ENCODE peak calls at places on chromosomes 5 and 9, in four cellular contexts. E is nephron progenitor cell; R is CD4-positive, alpha-beta T cell; A is endodermal cell. F is an unnamed sample.

GRCh38 chr5:124456244-124456643 is 290.2 kb downstream of the ZNF608 start:
- DNase-seq in R (no peak), E (no peak), A (no peak), F (no peak)

GRCh38 chr5:54799645-54800044 is 185.7 kb downstream of the ESM1 start:
- DNase-seq in A (no peak), R (no peak), E (no peak), F (no peak)

GRCh38 chr5:123881791-123882244 is 369.8 kb downstream of the CSNK1G3 start:
- DNase-seq in E (no peak), R (no peak), A (no peak), F (peak; percentile 80)

GRCh38 chr9:130984476-130984875 is 24.5 kb upstream of the LAMC3 start:
- DNase-seq in A (no peak), E (no peak), R (no peak), F (no peak)

GRCh38 chr5:86797677-86798076 is 179.9 kb downstream of the COX7C start:
- DNase-seq in A (peak; percentile 61), E (no peak), R (no peak), F (no peak)

GRCh38 chr5:140041492-140042421 is 1.3 kb downstream of the NRG2 start:
- DNase-seq in E (peak; percentile 55), A (peak; percentile 66), R (peak; percentile 29), F (peak; percentile 69)

GRCh38 chr5:107887587-107887986 is 216.8 kb upstream of the EFNA5 start:
- DNase-seq in A (no peak), E (no peak), R (no peak), F (no peak)

GRCh38 chr5:149605998-149606721 is 24.9 kb downstream of the ARHGEF37 start:
- DNase-seq in E (no peak), A (no peak), R (no peak), F (peak; percentile 72)

GRCh38 chr5:135874461-135874860 is 21.2 kb downstream of the IL9 start:
- DNase-seq in R (no peak), A (no peak), E (no peak), F (no peak)

GRCh38 chr5:157976429-157976828 is 117.5 kb upstream of the CLINT1 start:
- DNase-seq in A (no peak), E (no peak), R (no peak), F (no peak)

GRCh38 chr9:30299126-30299780 is 2085.2 kb upstream of the ACO1 start:
- DNase-seq in E (no peak), R (no peak), A (no peak), F (no peak)

GRCh38 chr9:27212621-27213020 is 84.3 kb downstream of the EQTN start:
- DNase-seq in R (no peak), E (no peak), A (no peak), F (no peak)

GRCh38 chr9:117782931-117783788 is 79.0 kb downstream of the TLR4 start:
- DNase-seq in R (peak; percentile 55), E (peak; percentile 74), A (peak; percentile 92), F (peak; percentile 80)

GRCh38 chr5:170617519-170618218 is 113.8 kb downstream of the KCNIP1 start:
- DNase-seq in A (no peak), R (no peak), E (no peak), F (no peak)

GRCh38 chr9:128972956-128973355 is 25.5 kb downstream of the NUP188 start:
- DNase-seq in R (no peak), E (no peak), A (no peak), F (peak; percentile 81)

GRCh38 chr5:59103303-59103702 is 520.4 kb downstream of the RAB3C start:
- DNase-seq in E (no peak), A (no peak), R (no peak), F (no peak)

GRCh38 chr9:99336531-99336930 is 114.4 kb downstream of the SEC61B start:
- DNase-seq in R (no peak), A (no peak), E (no peak), F (no peak)

GRCh38 chr9:122386316-122386872 is 15.6 kb downstream of the PTGS1 start:
- DNase-seq in E (no peak), A (no peak), R (no peak), F (no peak)

GRCh38 chr9:136720251-136720886 is 8.0 kb downstream of the DIPK1B start:
- DNase-seq in E (peak; percentile 55), R (no peak), A (peak; percentile 63), F (peak; percentile 39)

GRCh38 chr9:2745560-2746380 is 28.5 kb downstream of the KCNV2 start:
- DNase-seq in A (no peak), E (peak; percentile 13), R (no peak), F (no peak)

GRCh38 chr9:20684865-20685696 is 1.0 kb downstream of the FOCAD start:
- DNase-seq in E (no peak), R (no peak), A (no peak), F (peak; percentile 82)

GRCh38 chr5:98296426-98296825 is 477.0 kb upstream of the RGMB start:
- DNase-seq in R (no peak), E (no peak), A (no peak), F (peak; percentile 44)

GRCh38 chr5:3656803-3657202 is 61.2 kb downstream of the IRX1 start:
- DNase-seq in A (peak; percentile 19), R (no peak), E (no peak), F (no peak)

GRCh38 chr5:53126514-53126913 is 17.0 kb upstream of the MOCS2 start:
- DNase-seq in E (no peak), A (no peak), R (no peak), F (peak; percentile 60)

GRCh38 chr5:137146402-137146889 is 352.7 kb downstream of the SPOCK1 start:
- DNase-seq in A (no peak), E (peak; percentile 31), R (no peak), F (peak; percentile 96)

GRCh38 chr9:105127863-105128220 is 116.6 kb upstream of the SLC44A1 start:
- DNase-seq in R (peak; percentile 43), E (no peak), A (no peak), F (no peak)

GRCh38 chr9:130946778-130947617 is 8.0 kb upstream of the FIBCD1 start:
- DNase-seq in A (no peak), R (no peak), E (no peak), F (no peak)

GRCh38 chr5:36147681-36148080 is 4.0 kb downstream of the LMBRD2 start:
- DNase-seq in R (no peak), E (no peak), A (no peak), F (no peak)

GRCh38 chr9:129806126-129806525 is 3.1 kb downstream of the TOR1B start:
- DNase-seq in A (no peak), R (no peak), E (no peak), F (no peak)

GRCh38 chr5:180823938-180824629 is 21.5 kb upstream of the MGAT1 start:
- DNase-seq in E (no peak), R (no peak), A (no peak), F (no peak)

GRCh38 chr9:26950521-26950920 is 3.5 kb upstream of the PLAA start:
- DNase-seq in R (no peak), A (no peak), E (no peak), F (no peak)

GRCh38 chr9:121267689-121268597 is at the start of gene GSN:
- DNase-seq in E (peak; percentile 88), A (peak; percentile 93), R (peak; percentile 55), F (peak; percentile 90)

GRCh38 chr9:76773051-76773450 is 8.8 kb downstream of the PCA3 start:
- DNase-seq in A (no peak), E (no peak), R (no peak), F (no peak)

GRCh38 chr9:125591245-125591644 is 115.8 kb downstream of the MAPKAP1 start:
- DNase-seq in A (no peak), E (no peak), R (no peak), F (no peak)

DNA sequence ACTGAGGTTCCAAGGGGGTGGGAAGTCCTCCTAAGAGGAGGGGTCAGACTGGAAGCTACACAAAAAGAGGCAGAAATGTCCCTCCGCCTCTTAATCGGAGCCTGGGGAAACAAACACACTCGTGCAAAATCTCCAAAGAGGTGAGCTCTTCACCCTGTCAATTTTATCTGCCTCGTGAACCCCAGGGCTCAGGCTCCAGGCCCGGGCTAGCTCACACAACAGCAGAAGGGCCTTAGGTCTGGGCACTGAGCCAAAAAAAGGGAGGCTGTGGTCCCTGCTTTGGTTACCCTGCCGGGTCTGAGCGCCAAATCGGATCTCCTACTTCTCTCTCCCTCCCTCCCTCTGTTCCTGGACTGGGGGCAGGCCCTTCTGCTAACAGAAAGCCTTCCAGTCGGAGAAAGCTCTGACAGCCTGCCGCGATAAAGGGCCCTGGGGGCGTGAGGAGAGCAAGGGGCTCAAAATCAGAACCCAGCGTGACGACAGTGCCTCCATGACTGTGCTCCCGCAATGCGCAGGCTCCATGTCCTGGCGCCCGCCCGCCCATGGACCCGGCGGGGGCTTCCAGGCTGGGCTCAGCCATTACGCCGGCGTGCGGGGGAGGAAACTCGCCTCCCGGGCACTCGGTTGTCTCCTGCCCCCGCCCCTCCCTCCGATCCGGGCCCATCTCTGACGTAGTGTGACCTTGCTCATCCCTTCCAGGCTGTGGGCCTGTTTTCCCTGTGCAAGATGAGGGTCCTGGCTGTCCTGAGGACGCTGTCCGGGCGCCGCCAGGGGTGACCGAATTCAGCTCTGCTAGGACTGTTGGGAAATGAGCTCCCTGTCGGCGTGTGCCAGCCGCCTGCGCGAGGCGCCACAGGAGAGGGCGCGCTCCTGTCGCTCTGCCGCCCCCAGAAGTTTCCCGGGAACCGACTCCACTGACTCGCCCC is 865 bp upstream of the SLC22A4 start:
- DNase-seq in A (peak; percentile 90), E (peak; percentile 88), R (peak; percentile 55), F (peak; percentile 93)
- TF ChIP-seq CTCF in A (peak; percentile 48), E (no peak), R (no peak), F (peak; percentile 15)

GRCh38 chr9:5976668-5977397 is 38.6 kb downstream of the RANBP6 start:
- DNase-seq in E (no peak), A (no peak), R (no peak), F (no peak)
- TF ChIP-seq CTCF in E (no peak), A (no peak), R (no peak), F (no peak)

GRCh38 chr5:143176048-143176447 is 227.4 kb downstream of the NR3C1 start:
- DNase-seq in R (no peak), E (no peak), A (no peak), F (no peak)
- TF ChIP-seq CTCF in R (no peak), E (no peak), A (no peak), F (no peak)

GRCh38 chr5:73135021-73135420 is 14.6 kb downstream of the TMEM171 start:
- DNase-seq in E (no peak), A (no peak), R (no peak), F (no peak)

GRCh38 chr5:73137575-73138530 is 17.5 kb downstream of the TMEM171 start:
- DNase-seq in A (no peak), E (no peak), R (no peak), F (no peak)

GRCh38 chr5:73132759-73133158 is 12.4 kb downstream of the TMEM171 start:
- DNase-seq in A (no peak), E (no peak), R (no peak), F (no peak)

GRCh38 chr5:73136277-73136606 is 15.9 kb downstream of the TMEM171 start:
- DNase-seq in A (peak; percentile 75), R (no peak), E (no peak), F (no peak)

GRCh38 chr5:73135429-73136276 is 15.3 kb downstream of the TMEM171 start:
- DNase-seq in R (no peak), A (peak; percentile 77), E (peak; percentile 44), F (peak; percentile 46)
- TF ChIP-seq CTCF in R (peak; percentile 21), A (peak; percentile 64), E (peak; percentile 58), F (peak; percentile 54)